ENCODE peak calls at places on chromosomes 4 and X, in four cellular contexts. P, L, M and B are unnamed samples. For H3K4me1, the result is how much of the 10 kb centered on the place peaks cover.

GRCh38 chrX:18377802-18378201 is 23.3 kb upstream of the SCML2 start:
- DNase-seq in M (no peak), L (no peak), P (no peak), B (no peak)

GRCh38 chr4:158008551-158009218 is 164.1 kb downstream of the GASK1B start:
- DNase-seq in M (no peak), L (no peak), P (peak), B (no peak)

GRCh38 chr4:113827285-113827684 is 65.7 kb upstream of the CAMK2D start:
- DNase-seq in M (no peak), L (no peak), P (no peak), B (no peak)

GRCh38 chr4:74944354-74944793 is 11.5 kb downstream of the PARM1 start:
- DNase-seq in P (no peak), M (no peak), L (no peak), B (no peak)

GRCh38 chrX:70049406-70049805 is 332 bp downstream of the AWAT2 start:
- DNase-seq in M (no peak), P (no peak), L (no peak), B (no peak)

GRCh38 chr4:56211202-56211601 is 176.1 kb downstream of the AASDH start:
- DNase-seq in P (no peak), L (no peak), M (no peak), B (no peak)

GRCh38 chrX:119147486-119147885 is 19.9 kb upstream of the KIAA1210 start:
- DNase-seq in L (no peak), M (no peak), P (no peak), B (no peak)

GRCh38 chr4:105619193-105619931 is 66.9 kb downstream of the ARHGEF38 start:
- DNase-seq in P (peak), L (peak), M (no peak), B (peak)

GRCh38 chrX:134480061-134480460 is 20.1 kb downstream of the HPRT1 start:
- DNase-seq in M (no peak), L (no peak), P (no peak), B (no peak)

GRCh38 chr4:62709618-62710252 is 1509.6 kb downstream of the ADGRL3 start:
- DNase-seq in L (no peak), M (no peak), P (no peak), B (no peak)

GRCh38 chrX:10137516-10137915 is 19.3 kb upstream of the CLCN4 start:
- DNase-seq in P (no peak), L (no peak), M (no peak), B (no peak)

GRCh38 chr4:184282251-184282713 is 64.6 kb upstream of the ENPP6 start:
- DNase-seq in M (peak), P (no peak), L (no peak), B (no peak)

GRCh38 chr4:98611649-98612317 is 46.6 kb downstream of the TSPAN5 start:
- DNase-seq in L (no peak), P (no peak), M (no peak), B (no peak)

GRCh38 chrX:31497086-31497485 is 425.2 kb upstream of the FTHL17 start:
- DNase-seq in P (no peak), L (no peak), M (no peak), B (no peak)

GRCh38 chr4:184423003-184423686 is 51.2 kb downstream of the IRF2 start:
- DNase-seq in P (no peak), M (no peak), L (no peak), B (no peak)

GRCh38 chr4:140790171-140790570 is 34.0 kb upstream of the TBC1D9 start:
- DNase-seq in M (no peak), L (no peak), P (no peak), B (no peak)

GRCh38 chr4:32172761-32173160 is 1452.6 kb downstream of the PCDH7 start:
- DNase-seq in L (no peak), P (no peak), M (no peak), B (no peak)

GRCh38 chr4:46491455-46491854 is 101.5 kb upstream of the GABRA2 start:
- DNase-seq in M (no peak), L (no peak), P (no peak), B (no peak)

GRCh38 chrX:68504237-68504636 is 5.4 kb downstream of the YIPF6 start:
- DNase-seq in M (no peak), P (no peak), L (no peak), B (no peak)

GRCh38 chr4:153064571-153064970 is 128.4 kb downstream of the FHDC1 start:
- DNase-seq in M (no peak), L (no peak), P (no peak), B (no peak)

GRCh38 chr4:118974758-118975157 is 86.1 kb downstream of the SYNPO2 start:
- DNase-seq in M (no peak), L (no peak), P (no peak), B (no peak)

GRCh38 chr4:8184061-8184460 is 15.0 kb upstream of the SH3TC1 start:
- DNase-seq in M (no peak), L (no peak), P (no peak), B (no peak)

GRCh38 chr4:8182858-8183725 is 16.0 kb upstream of the SH3TC1 start:
- DNase-seq in M (no peak), L (peak), P (peak), B (peak)

GRCh38 chr4:8181844-8182243 is 17.2 kb upstream of the SH3TC1 start:
- DNase-seq in M (no peak), L (no peak), P (no peak), B (peak)

GRCh38 chr4:8181119-8181518 is 18.0 kb upstream of the SH3TC1 start:
- DNase-seq in P (no peak), M (no peak), L (no peak), B (peak)

DNA sequence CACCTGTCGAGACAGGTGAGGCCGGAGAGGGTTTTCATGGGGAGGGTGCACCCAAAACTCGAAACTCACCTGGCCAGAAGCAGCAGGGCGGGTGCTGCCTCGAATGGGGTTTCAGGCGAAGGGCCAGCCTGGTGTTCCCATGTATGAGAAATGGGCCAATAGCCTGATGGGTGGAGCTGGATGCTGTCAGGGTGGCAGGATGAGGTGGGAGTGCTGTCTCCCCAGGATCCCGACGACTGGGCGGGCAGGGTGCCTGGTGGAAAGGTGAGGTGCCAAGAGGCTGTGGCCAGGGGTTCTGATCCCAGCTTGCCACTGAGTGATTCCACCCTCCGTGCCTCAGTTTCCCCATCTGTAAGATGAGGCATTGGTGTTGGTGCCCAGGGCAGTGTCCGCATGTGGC is 16.8 kb upstream of the SH3TC1 start:
- DNase-seq in P (no peak), M (no peak), L (no peak), B (peak)
- H3K4me1 ChIP-seq in P (under half), M (under half), L (under half), B (under half)

GRCh38 chr4:174122705-174123104 is 160.8 kb downstream of the FBXO8 start:
- DNase-seq in M (no peak), L (no peak), P (no peak), B (no peak)

GRCh38 chr4:174119051-174119450 is 164.4 kb downstream of the FBXO8 start:
- DNase-seq in P (no peak), L (no peak), M (no peak), B (no peak)

GRCh38 chr4:174119818-174120217 is 163.6 kb downstream of the FBXO8 start:
- DNase-seq in L (no peak), P (no peak), M (no peak), B (no peak)

GRCh38 chr4:174118171-174118570 is 165.3 kb downstream of the FBXO8 start:
- DNase-seq in M (no peak), L (no peak), P (no peak), B (no peak)

GRCh38 chr4:174120446-174121142 is 162.9 kb downstream of the FBXO8 start:
- DNase-seq in M (no peak), L (peak), P (peak), B (no peak)
- H3K4me3 ChIP-seq in M (no peak), L (peak), P (peak), B (peak)

GRCh38 chrX:154049209-154050112 is 29.8 kb upstream of the IRAK1 start:
- DNase-seq in L (no peak), P (no peak), M (no peak), B (no peak)

GRCh38 chrX:154048398-154048797 is 28.7 kb upstream of the IRAK1 start:
- DNase-seq in P (no peak), L (no peak), M (no peak), B (no peak)

GRCh38 chrX:154051210-154051810 is 31.6 kb upstream of the IRAK1 start:
- DNase-seq in L (peak), P (peak), M (peak), B (no peak)

GRCh38 chrX:154047266-154047665 is 27.6 kb upstream of the IRAK1 start:
- DNase-seq in L (no peak), P (no peak), M (no peak), B (no peak)

GRCh38 chrX:154050113-154050495 is 30.4 kb upstream of the IRAK1 start:
- DNase-seq in L (no peak), M (no peak), P (no peak), B (no peak)
- H3K4me1 ChIP-seq in L (half or more), M (under half), P (under half), B (under half)

GRCh38 chr4:136920092-136920491 is 612.2 kb downstream of the PCDH18 start:
- DNase-seq in M (no peak), P (no peak), L (no peak), B (no peak)
- H3K4me3 ChIP-seq in M (no peak), P (no peak), L (no peak), B (no peak)

DNA sequence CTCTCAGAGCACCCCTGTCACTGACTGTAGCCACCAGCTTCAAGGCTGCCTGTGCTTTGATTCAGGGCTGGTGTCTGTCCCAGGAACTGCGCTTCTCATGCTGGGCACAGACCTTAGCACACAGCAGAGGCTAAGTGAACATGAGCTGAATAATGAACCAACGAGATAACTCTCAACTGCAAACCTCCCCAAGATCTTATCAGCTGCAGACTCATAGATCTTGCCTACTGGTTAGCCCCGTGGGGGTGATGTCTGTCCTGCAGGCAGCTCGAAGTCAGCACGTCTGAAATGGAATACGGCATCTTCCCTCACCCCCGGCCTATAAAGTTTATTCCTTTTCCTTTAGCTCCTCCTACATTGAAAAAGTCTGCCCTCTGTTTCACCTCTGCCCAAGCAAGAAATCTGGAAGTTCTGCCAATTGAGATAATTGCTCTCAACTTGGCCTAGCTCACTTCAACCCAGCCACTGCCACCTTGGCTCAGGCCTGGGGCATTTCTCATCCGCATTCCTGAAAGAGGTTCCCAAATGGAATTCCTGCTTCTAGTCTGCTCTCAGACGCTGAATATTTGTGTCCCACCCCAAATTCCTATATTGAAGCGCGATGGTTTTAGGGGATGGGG is 73.7 kb downstream of the GATB start:
- DNase-seq in M (no peak), L (no peak), P (peak), B (no peak)
- H3K4me1 ChIP-seq in M (under half), L (half or more), P (under half), B (under half)

GRCh38 chrX:154092371-154092770 is 5.1 kb downstream of the MECP2 start:
- DNase-seq in M (no peak), L (no peak), P (no peak), B (no peak)

GRCh38 chrX:154097003-154097596 is 417 bp downstream of the MECP2 start:
- DNase-seq in P (peak), L (peak), M (peak), B (peak)

GRCh38 chrX:154096140-154097002 is 1.1 kb downstream of the MECP2 start:
- DNase-seq in M (no peak), P (peak), L (peak), B (peak)

GRCh38 chrX:154093965-154094364 is 3.6 kb downstream of the MECP2 start:
- DNase-seq in L (no peak), P (no peak), M (no peak), B (no peak)

GRCh38 chrX:154094833-154095232 is 2.7 kb downstream of the MECP2 start:
- DNase-seq in M (no peak), L (no peak), P (no peak), B (no peak)
- H3K4me3 ChIP-seq in M (peak), L (peak), P (no peak), B (peak)

GRCh38 chr4:1514612-1515011 is 108.4 kb upstream of the NKX1-1 start:
- DNase-seq in L (no peak), M (no peak), P (no peak), B (no peak)
- H3K4me1 ChIP-seq in L (under half), M (under half), P (under half), B (under half)

GRCh38 chr4:77821775-77822174 is 2.6 kb upstream of the CNOT6L start:
- DNase-seq in L (no peak), M (no peak), P (no peak), B (no peak)
- H3K4me3 ChIP-seq in L (peak), M (no peak), P (no peak), B (no peak)